ENCODE peak calls at places on chromosomes 13 and 19, in six cellular contexts. Q is esophagus squamous epithelium, W is bronchial epithelial cell, V is MCF 10A, H is transverse colon, G is AG04450. F is an unnamed sample.

GRCh38 chr13:87094646-87095045 is 576.5 kb upstream of the SLITRK5 start:
- DNase-seq in Q (no peak), W (no peak), V (peak), H (no peak), G (no peak), F (no peak)

GRCh38 chr19:38015771-38016170 is 108.8 kb downstream of the SIPA1L3 start:
- DNase-seq in Q (no peak), W (no peak), V (no peak), H (no peak), G (no peak), F (no peak)

GRCh38 chr19:33344210-33344609 is 29.3 kb upstream of the CEBPG start:
- DNase-seq in Q (no peak), W (no peak), V (no peak), H (no peak), G (no peak), F (no peak)

GRCh38 chr19:15425321-15425950 is 6.6 kb upstream of the AKAP8L start:
- DNase-seq in Q (no peak), W (no peak), V (no peak), H (no peak), G (no peak), F (no peak)

GRCh38 chr19:41416194-41416674 is 10.9 kb downstream of the B3GNT8 start:
- DNase-seq in Q (no peak), W (peak), V (no peak), H (peak), G (no peak), F (no peak)

GRCh38 chr13:21475115-21475514 is 16.0 kb upstream of the ZDHHC20 start:
- DNase-seq in Q (no peak), W (no peak), V (no peak), H (no peak), G (no peak), F (no peak)

GRCh38 chr19:5324947-5325346 is 15.7 kb downstream of the PTPRS start:
- DNase-seq in Q (no peak), W (no peak), V (no peak), H (no peak), G (no peak), F (no peak)

GRCh38 chr19:7720351-7720750 is 11.6 kb downstream of the CLEC4G start:
- DNase-seq in Q (no peak), W (no peak), V (no peak), H (no peak), G (no peak), F (no peak)

GRCh38 chr13:21674271-21675009 is 3.6 kb downstream of the FGF9 start:
- DNase-seq in Q (no peak), W (no peak), V (peak), H (peak), G (no peak), F (no peak)

GRCh38 chr19:18292810-18293641 is 11.6 kb upstream of the JUND start:
- DNase-seq in Q (no peak), W (no peak), V (peak), H (peak), G (no peak), F (no peak)

GRCh38 chr19:8578642-8579265 is 1.5 kb upstream of the MYO1F start:
- DNase-seq in Q (no peak), W (peak), V (peak), H (peak), G (no peak), F (peak)

GRCh38 chr13:44141725-44142539 is 231.7 kb upstream of the SERP2 start:
- DNase-seq in Q (peak), W (peak), V (peak), H (peak), G (peak), F (peak)
- TF ChIP-seq CTCF in Q (no peak), W (no peak), V (no peak), H (peak), G (no peak), F (no peak)

GRCh38 chr19:44585371-44586141 is 27.8 kb upstream of the IGSF23 start:
- DNase-seq in Q (no peak), W (peak), V (peak), H (no peak), G (no peak), F (no peak)

GRCh38 chr19:44588753-44589112 is 24.6 kb upstream of the IGSF23 start:
- DNase-seq in Q (no peak), W (no peak), V (no peak), H (no peak), G (no peak), F (no peak)

GRCh38 chr19:44590245-44591059 is 22.9 kb upstream of the IGSF23 start:
- DNase-seq in Q (no peak), W (no peak), V (no peak), H (no peak), G (no peak), F (no peak)

GRCh38 chr19:44592451-44592890 is 20.9 kb upstream of the IGSF23 start:
- DNase-seq in Q (no peak), W (peak), V (no peak), H (no peak), G (no peak), F (no peak)

DNA sequence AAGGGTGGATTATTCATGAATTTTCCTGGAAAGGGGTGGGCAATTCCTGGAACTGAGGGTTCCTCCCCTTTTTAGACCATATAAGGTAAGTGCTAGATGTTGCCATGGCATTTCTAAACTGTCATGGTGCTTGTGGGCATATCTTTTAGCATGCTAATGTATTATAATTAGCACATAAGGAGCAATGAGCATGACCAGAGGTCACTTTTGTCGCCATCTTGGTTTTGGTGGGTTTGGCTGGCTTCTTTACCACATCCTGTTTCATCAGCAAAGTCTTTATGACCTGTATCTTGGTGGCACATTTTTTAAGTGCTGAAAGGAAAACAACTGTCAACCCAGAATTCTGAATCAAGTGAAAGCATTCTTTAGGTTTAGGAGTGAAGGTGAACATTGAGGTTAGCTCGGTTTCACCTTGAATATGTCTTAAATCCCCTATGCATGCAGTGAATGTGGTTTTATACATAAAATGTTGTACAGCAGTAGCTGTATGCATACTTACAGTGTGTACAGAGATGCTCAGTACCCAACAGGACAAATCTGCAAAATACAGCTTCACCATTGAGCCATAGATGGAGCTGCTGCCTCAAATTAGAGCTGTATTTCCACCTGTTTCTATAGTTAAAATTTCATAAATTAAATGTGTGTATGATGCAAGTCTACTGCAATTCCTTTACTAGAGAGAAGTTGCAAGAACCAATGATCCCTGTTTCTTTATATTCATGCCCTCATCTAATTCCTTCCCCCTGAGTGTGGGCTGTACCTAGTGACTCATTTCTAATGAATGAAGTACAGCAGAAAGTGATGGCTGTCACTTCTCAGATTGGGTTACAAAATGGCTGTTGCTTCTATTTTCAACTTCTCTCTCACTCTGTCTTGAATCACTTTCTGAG is 25.3 kb upstream of the IGSF23 start:
- DNase-seq in Q (no peak), W (peak), V (peak), H (no peak), G (peak), F (no peak)
- TF ChIP-seq CTCF in Q (no peak), W (peak), V (peak), H (no peak), G (peak), F (peak)

GRCh38 chr13:43895940-43896339 is 16.2 kb downstream of the LACC1 start:
- DNase-seq in Q (no peak), W (peak), V (no peak), H (no peak), G (peak), F (no peak)

DNA sequence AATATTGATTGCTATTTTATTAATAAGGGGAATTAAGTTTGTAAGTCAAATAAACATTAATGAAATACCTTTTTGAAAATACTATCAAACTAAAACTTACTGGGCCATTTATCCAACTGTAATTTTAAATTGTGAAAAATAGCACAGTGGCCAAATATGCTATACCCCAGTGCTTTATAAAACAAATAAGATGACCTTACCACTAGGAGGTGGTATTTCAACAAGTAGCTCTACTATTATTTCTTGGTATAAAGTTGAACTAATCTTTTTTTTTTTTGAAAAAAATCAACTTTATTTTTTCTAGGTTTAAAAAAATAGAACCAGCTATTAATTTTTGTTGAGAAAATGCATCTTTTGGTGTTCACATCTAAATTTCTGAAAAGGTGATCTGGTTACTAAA is 14.7 kb downstream of the LACC1 start:
- DNase-seq in Q (no peak), W (no peak), V (no peak), H (no peak), G (no peak), F (no peak)
- TF ChIP-seq CTCF in Q (no peak), W (no peak), V (peak), H (no peak), G (peak), F (peak)

GRCh38 chr13:36817996-36818395 is 1.0 kb upstream of the RFXAP start:
- DNase-seq in Q (no peak), W (no peak), V (no peak), H (no peak), G (no peak), F (no peak)
- TF ChIP-seq CTCF in Q (no peak), W (no peak), V (no peak), H (no peak), G (no peak), F (no peak)

GRCh38 chr19:1173845-1174809 is at the start of gene SBNO2:
- DNase-seq in Q (peak), W (peak), V (peak), H (peak), G (no peak), F (peak)
- TF ChIP-seq CTCF in Q (no peak), W (no peak), V (no peak), H (no peak), G (no peak), F (no peak)

DNA sequence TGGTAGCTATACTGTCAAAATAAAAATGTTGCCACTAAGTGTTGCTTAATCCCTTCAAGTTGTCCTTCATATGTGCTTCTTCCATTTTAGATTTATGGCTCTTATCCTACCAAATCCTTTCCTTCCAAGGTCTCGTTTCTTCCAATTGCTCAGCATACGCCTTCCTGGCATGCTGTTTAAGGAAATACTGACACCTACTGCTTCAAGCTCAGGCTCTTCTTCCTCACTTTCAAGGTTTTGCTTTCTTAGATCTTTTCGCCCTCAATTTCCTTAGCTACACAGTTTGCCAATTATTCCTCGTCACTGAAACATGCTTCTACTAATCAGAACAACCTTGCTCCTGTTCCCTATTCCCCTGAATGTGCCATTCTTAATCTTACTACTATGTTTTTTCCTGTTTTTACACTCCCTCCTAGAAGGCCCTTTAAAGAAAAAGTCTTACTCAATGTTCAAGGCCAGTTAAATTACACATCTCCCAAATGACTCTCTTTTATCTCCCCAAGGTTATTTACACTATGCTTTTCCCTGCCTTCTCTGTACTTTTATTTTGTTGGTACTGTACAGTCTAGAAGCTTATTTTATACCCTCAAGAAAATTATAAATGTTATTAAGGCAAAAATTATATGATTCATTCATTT is 343.1 kb downstream of the MZT1 start:
- DNase-seq in Q (no peak), W (no peak), V (no peak), H (no peak), G (no peak), F (no peak)
- TF ChIP-seq CTCF in Q (no peak), W (no peak), V (no peak), H (no peak), G (no peak), F (peak)

DNA sequence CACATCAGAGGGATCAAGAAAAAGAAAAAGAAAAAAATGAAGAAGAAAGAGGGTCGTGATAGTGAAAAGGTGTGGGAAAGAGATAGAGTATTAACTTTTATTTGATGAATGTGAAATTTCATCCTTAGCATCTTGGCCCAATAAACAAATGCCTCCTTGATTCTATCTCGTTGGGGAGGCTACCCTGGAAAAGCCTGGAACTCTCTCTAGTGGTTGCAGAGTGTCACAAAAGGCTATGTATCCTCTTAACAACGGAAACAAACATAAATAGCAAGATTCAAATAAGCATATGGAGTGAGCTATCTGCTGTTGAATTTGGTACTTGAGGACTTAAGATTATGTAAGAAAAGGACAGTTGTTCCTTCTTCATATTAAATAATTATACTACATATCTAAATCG is 557.4 kb downstream of the DCT start:
- DNase-seq in Q (no peak), W (no peak), V (peak), H (no peak), G (no peak), F (no peak)
- TF ChIP-seq CTCF in Q (no peak), W (no peak), V (no peak), H (no peak), G (no peak), F (no peak)

GRCh38 chr19:19477705-19478383 is 37.5 kb downstream of the TSSK6 start:
- DNase-seq in Q (no peak), W (no peak), V (no peak), H (peak), G (no peak), F (no peak)

GRCh38 chr19:19474950-19475781 is 40.2 kb downstream of the TSSK6 start:
- DNase-seq in Q (no peak), W (no peak), V (no peak), H (no peak), G (no peak), F (no peak)

GRCh38 chr19:19471682-19472081 is 43.7 kb downstream of the TSSK6 start:
- DNase-seq in Q (no peak), W (no peak), V (no peak), H (no peak), G (no peak), F (no peak)

GRCh38 chr19:19480688-19481087 is 34.7 kb downstream of the TSSK6 start:
- DNase-seq in Q (no peak), W (no peak), V (no peak), H (no peak), G (no peak), F (no peak)

GRCh38 chr19:19475845-19476828 is 39.2 kb downstream of the TSSK6 start:
- DNase-seq in Q (no peak), W (no peak), V (peak), H (no peak), G (no peak), F (no peak)
- TF ChIP-seq CTCF in Q (no peak), W (peak), V (peak), H (peak), G (peak), F (peak)

GRCh38 chr13:113413898-113414282 is 39.4 kb downstream of the ADPRHL1 start:
- DNase-seq in Q (no peak), W (no peak), V (no peak), H (peak), G (no peak), F (no peak)
- TF ChIP-seq CTCF in Q (no peak), W (no peak), V (no peak), H (no peak), G (no peak), F (no peak)

F was measured in osteocyte.